ENCODE peak calls at places on chromosomes 7 and 10, in four cellular contexts. S, K, G and Y are unnamed samples.

GRCh38 chr7:45451636-45452035 is 122.5 kb upstream of the ADCY1 start:
- DNase-seq in S (no peak), K (no peak), G (no peak), Y (no peak)

GRCh38 chr7:42186181-42186580 is 50.8 kb downstream of the GLI3 start:
- DNase-seq in S (no peak), K (no peak), G (no peak), Y (no peak)

GRCh38 chr10:33154590-33154989 is 179.9 kb downstream of the NRP1 start:
- DNase-seq in S (no peak), K (no peak), G (no peak), Y (no peak)

GRCh38 chr7:151018421-151019129 is 5.7 kb downstream of the ATG9B start:
- DNase-seq in S (no peak), K (no peak), G (peak; percentile 49), Y (no peak)

GRCh38 chr10:69464801-69465401 is 13.6 kb downstream of the TSPAN15 start:
- DNase-seq in S (peak; percentile 49), K (peak; percentile 33), G (no peak), Y (peak; percentile 62)

GRCh38 chr10:58701398-58702135 is 188.9 kb downstream of the BICC1 start:
- DNase-seq in S (no peak), K (peak; percentile 15), G (no peak), Y (no peak)

GRCh38 chr7:129298268-129298893 is 73.6 kb downstream of the AHCYL2 start:
- DNase-seq in S (no peak), K (peak; percentile 52), G (peak; percentile 52), Y (peak; percentile 56)

GRCh38 chr7:76220185-76221057 is 18.7 kb downstream of the SRRM3 start:
- DNase-seq in S (no peak), K (peak; percentile 53), G (no peak), Y (peak; percentile 58)

GRCh38 chr7:142496545-142496991 is 238.7 kb upstream of the PRSS58 start:
- DNase-seq in S (no peak), K (no peak), G (no peak), Y (peak; percentile 67)